ENCODE peak calls at places on chromosomes 5 and 9, in five cellular contexts. One of them, this sample, is unnamed. For H3K4me1, the result is how much of the 10 kb centered on the place peaks cover.

GRCh38 chr5:180647465-180647864 is 1.9 kb downstream of the FLT4 start:
- DNase-seq in heart left ventricle: no peak
- DNase-seq in upper lobe of left lung: no peak
- DNase-seq in vagina: no peak
- DNase-seq in cardiac muscle cell: no peak
- DNase-seq in this sample: no peak

GRCh38 chr5:147507480-147508126 is 2.3 kb downstream of the DPYSL3 start:
- DNase-seq in heart left ventricle: no peak
- DNase-seq in upper lobe of left lung: no peak
- DNase-seq in cardiac muscle cell: no peak
- DNase-seq in vagina: no peak
- DNase-seq in this sample: no peak

GRCh38 chr9:13716620-13717019 is 437.1 kb upstream of the MPDZ start:
- DNase-seq in vagina: no peak
- DNase-seq in cardiac muscle cell: peak
- DNase-seq in heart left ventricle: no peak
- DNase-seq in upper lobe of left lung: no peak
- DNase-seq in this sample: no peak

GRCh38 chr5:76704131-76704663 is 11.7 kb upstream of the F2R start:
- DNase-seq in upper lobe of left lung: no peak
- DNase-seq in vagina: no peak
- DNase-seq in cardiac muscle cell: no peak
- DNase-seq in heart left ventricle: no peak
- DNase-seq in this sample: no peak

GRCh38 chr5:112210430-112211005 is 208.6 kb downstream of the EPB41L4A start:
- DNase-seq in cardiac muscle cell: peak
- DNase-seq in vagina: no peak
- DNase-seq in heart left ventricle: peak
- DNase-seq in upper lobe of left lung: peak
- DNase-seq in this sample: peak

GRCh38 chr9:117034862-117035261 is 347.8 kb downstream of the TRIM32 start:
- DNase-seq in cardiac muscle cell: peak
- DNase-seq in upper lobe of left lung: no peak
- DNase-seq in heart left ventricle: no peak
- DNase-seq in vagina: no peak
- DNase-seq in this sample: peak

GRCh38 chr9:4048441-4048840 is 251.4 kb downstream of the GLIS3 start:
- DNase-seq in upper lobe of left lung: no peak
- DNase-seq in heart left ventricle: no peak
- DNase-seq in cardiac muscle cell: no peak
- DNase-seq in vagina: no peak
- DNase-seq in this sample: peak

GRCh38 chr5:154896562-154896919 is 38.1 kb downstream of the CNOT8 start:
- DNase-seq in heart left ventricle: no peak
- DNase-seq in cardiac muscle cell: no peak
- DNase-seq in upper lobe of left lung: no peak
- DNase-seq in vagina: no peak
- DNase-seq in this sample: no peak

GRCh38 chr5:126965061-126965475 is 65.3 kb downstream of the MARCHF3 start:
- DNase-seq in upper lobe of left lung: no peak
- DNase-seq in heart left ventricle: no peak
- DNase-seq in vagina: no peak
- DNase-seq in cardiac muscle cell: no peak
- DNase-seq in this sample: peak

GRCh38 chr5:58773744-58774441 is 191.0 kb downstream of the RAB3C start:
- DNase-seq in upper lobe of left lung: no peak
- DNase-seq in vagina: no peak
- DNase-seq in heart left ventricle: peak
- DNase-seq in cardiac muscle cell: no peak
- DNase-seq in this sample: no peak

GRCh38 chr5:41955432-41956024 is 30.4 kb downstream of the FBXO4 start:
- DNase-seq in heart left ventricle: no peak
- DNase-seq in vagina: no peak
- DNase-seq in upper lobe of left lung: no peak
- DNase-seq in cardiac muscle cell: no peak
- DNase-seq in this sample: no peak

DNA sequence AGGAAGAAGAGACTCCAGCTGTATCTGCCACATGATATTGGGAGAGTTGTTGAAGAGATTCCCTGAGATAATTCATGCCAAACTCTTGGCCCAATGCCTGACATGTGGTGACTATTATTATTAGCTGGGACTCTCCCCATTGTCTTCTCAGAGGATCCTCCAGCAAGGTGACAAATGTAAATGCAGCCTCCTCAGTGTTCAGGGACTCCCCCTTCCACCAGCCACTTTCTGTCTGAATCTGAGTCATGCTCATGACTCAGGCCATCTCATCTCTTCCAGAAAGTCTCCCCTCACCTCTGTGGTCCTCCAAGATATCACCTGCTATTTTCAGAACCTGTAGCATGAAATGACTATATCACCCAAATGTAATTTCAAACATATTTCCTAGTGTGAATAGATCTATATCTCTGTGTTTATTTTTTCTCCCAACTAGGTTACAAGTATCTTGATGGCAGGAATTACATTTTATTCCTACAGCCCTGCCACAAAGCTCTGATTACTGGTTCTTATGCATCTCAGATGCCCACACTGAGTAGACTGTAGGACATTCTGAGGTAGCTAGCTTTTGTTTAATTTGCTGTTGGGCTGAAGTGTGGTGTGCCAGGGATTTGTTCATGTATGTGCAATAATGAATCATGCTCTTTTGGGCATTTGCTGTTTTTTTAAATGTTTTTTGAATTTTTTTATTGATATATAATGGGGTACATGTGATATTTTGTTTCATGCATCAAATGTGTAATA is 126.6 kb upstream of the IL12B start:
- DNase-seq in vagina: peak
- DNase-seq in cardiac muscle cell: no peak
- DNase-seq in heart left ventricle: no peak
- DNase-seq in upper lobe of left lung: no peak
- DNase-seq in this sample: no peak
- H3K4me1 ChIP-seq in vagina: under half
- H3K4me1 ChIP-seq in cardiac muscle cell: under half
- H3K4me1 ChIP-seq in heart left ventricle: under half
- H3K4me1 ChIP-seq in upper lobe of left lung: under half
- H3K4me1 ChIP-seq in this sample: under half

GRCh38 chr5:57527875-57528274 is 45.3 kb upstream of the ACTBL2 start:
- DNase-seq in cardiac muscle cell: no peak
- DNase-seq in vagina: no peak
- DNase-seq in upper lobe of left lung: no peak
- DNase-seq in heart left ventricle: no peak
- DNase-seq in this sample: no peak
- H3K4me1 ChIP-seq in cardiac muscle cell: under half
- H3K4me1 ChIP-seq in vagina: under half
- H3K4me1 ChIP-seq in upper lobe of left lung: under half
- H3K4me1 ChIP-seq in heart left ventricle: under half
- H3K4me1 ChIP-seq in this sample: under half

GRCh38 chr5:157603333-157604190 is 28.0 kb upstream of the ADAM19 start:
- DNase-seq in vagina: no peak
- DNase-seq in upper lobe of left lung: no peak
- DNase-seq in cardiac muscle cell: no peak
- DNase-seq in heart left ventricle: no peak
- DNase-seq in this sample: no peak
- H3K4me1 ChIP-seq in vagina: under half
- H3K4me1 ChIP-seq in upper lobe of left lung: under half
- H3K4me1 ChIP-seq in cardiac muscle cell: under half
- H3K4me1 ChIP-seq in heart left ventricle: under half
- H3K4me1 ChIP-seq in this sample: under half

GRCh38 chr9:105252405-105252756 is 7.9 kb downstream of the SLC44A1 start:
- DNase-seq in vagina: no peak
- DNase-seq in upper lobe of left lung: no peak
- DNase-seq in heart left ventricle: no peak
- DNase-seq in cardiac muscle cell: no peak
- DNase-seq in this sample: no peak
- H3K4me1 ChIP-seq in vagina: under half
- H3K4me1 ChIP-seq in upper lobe of left lung: under half
- H3K4me1 ChIP-seq in heart left ventricle: under half
- H3K4me1 ChIP-seq in cardiac muscle cell: under half
- H3K4me1 ChIP-seq in this sample: under half

GRCh38 chr5:32600057-32600622 is 14.8 kb downstream of the SUB1 start:
- DNase-seq in heart left ventricle: no peak
- DNase-seq in vagina: no peak
- DNase-seq in cardiac muscle cell: no peak
- DNase-seq in upper lobe of left lung: no peak
- DNase-seq in this sample: no peak

GRCh38 chr5:32595118-32595517 is 9.8 kb downstream of the SUB1 start:
- DNase-seq in cardiac muscle cell: no peak
- DNase-seq in heart left ventricle: no peak
- DNase-seq in vagina: no peak
- DNase-seq in upper lobe of left lung: no peak
- DNase-seq in this sample: no peak

GRCh38 chr5:32598997-32599549 is 13.7 kb downstream of the SUB1 start:
- DNase-seq in vagina: no peak
- DNase-seq in heart left ventricle: no peak
- DNase-seq in cardiac muscle cell: no peak
- DNase-seq in upper lobe of left lung: no peak
- DNase-seq in this sample: no peak

GRCh38 chr5:32597046-32597629 is 11.8 kb downstream of the SUB1 start:
- DNase-seq in heart left ventricle: no peak
- DNase-seq in cardiac muscle cell: no peak
- DNase-seq in vagina: no peak
- DNase-seq in upper lobe of left lung: no peak
- DNase-seq in this sample: no peak

GRCh38 chr5:32598270-32598937 is 13.0 kb downstream of the SUB1 start:
- DNase-seq in heart left ventricle: no peak
- DNase-seq in cardiac muscle cell: no peak
- DNase-seq in upper lobe of left lung: no peak
- DNase-seq in vagina: no peak
- DNase-seq in this sample: no peak
- H3K4me1 ChIP-seq in heart left ventricle: under half
- H3K4me1 ChIP-seq in cardiac muscle cell: under half
- H3K4me1 ChIP-seq in upper lobe of left lung: under half
- H3K4me1 ChIP-seq in vagina: under half
- H3K4me1 ChIP-seq in this sample: under half

GRCh38 chr9:20262611-20263010 is 359.7 kb downstream of the MLLT3 start:
- DNase-seq in vagina: no peak
- DNase-seq in heart left ventricle: no peak
- DNase-seq in upper lobe of left lung: no peak
- DNase-seq in cardiac muscle cell: no peak
- DNase-seq in this sample: no peak
- H3K4me1 ChIP-seq in vagina: under half
- H3K4me1 ChIP-seq in heart left ventricle: under half
- H3K4me1 ChIP-seq in upper lobe of left lung: under half
- H3K4me1 ChIP-seq in cardiac muscle cell: under half
- H3K4me1 ChIP-seq in this sample: under half

DNA sequence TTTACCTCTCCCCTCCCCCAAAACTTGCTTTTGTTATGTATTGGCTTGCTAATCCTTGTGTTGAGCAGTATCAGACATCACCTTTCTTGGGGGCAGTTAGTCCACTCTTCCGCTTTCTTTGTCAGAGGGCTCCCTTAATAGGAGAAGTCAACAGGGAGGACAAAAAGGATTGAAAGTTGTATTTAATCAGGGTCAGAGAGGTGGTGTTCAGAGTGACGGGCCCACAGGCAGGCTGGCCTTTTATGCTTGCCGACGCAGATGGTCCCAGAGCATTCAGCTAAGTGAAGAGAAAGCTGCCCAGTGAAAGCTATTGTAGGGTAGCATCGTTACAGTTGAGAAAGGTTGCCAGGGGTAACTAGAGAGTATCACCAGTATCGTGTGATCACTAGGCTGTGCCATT is 131.1 kb downstream of the ZCCHC7 start:
- DNase-seq in upper lobe of left lung: no peak
- DNase-seq in heart left ventricle: no peak
- DNase-seq in vagina: no peak
- DNase-seq in cardiac muscle cell: no peak
- DNase-seq in this sample: no peak
- H3K4me1 ChIP-seq in upper lobe of left lung: under half
- H3K4me1 ChIP-seq in heart left ventricle: under half
- H3K4me1 ChIP-seq in vagina: under half
- H3K4me1 ChIP-seq in cardiac muscle cell: under half
- H3K4me1 ChIP-seq in this sample: under half

GRCh38 chr9:124011460-124012301 is at the start of gene LHX2:
- DNase-seq in heart left ventricle: peak
- DNase-seq in upper lobe of left lung: no peak
- DNase-seq in vagina: no peak
- DNase-seq in cardiac muscle cell: peak
- DNase-seq in this sample: peak
- H3K4me1 ChIP-seq in heart left ventricle: half or more
- H3K4me1 ChIP-seq in upper lobe of left lung: under half
- H3K4me1 ChIP-seq in vagina: half or more
- H3K4me1 ChIP-seq in cardiac muscle cell: under half
- H3K4me1 ChIP-seq in this sample: under half